ENCODE peak calls at places on chromosome 1, in ten cellular contexts. One of them, this sample, is unnamed.

GRCh38 chr1:34162852-34163766 is 1.9 kb downstream of the CSMD2 start:
- DNase-seq in K562: peak
- DNase-seq in GM12891: peak
- DNase-seq in prostate gland: peak
- DNase-seq in heart left ventricle: peak
- DNase-seq in suprapubic skin: no peak
- DNase-seq in ovary: peak
- DNase-seq in NB4: peak
- DNase-seq in stomach: peak
- DNase-seq in testis: peak
- DNase-seq in this sample: peak

GRCh38 chr1:230308039-230308438 is 118.1 kb downstream of the PGBD5 start:
- DNase-seq in K562: no peak
- DNase-seq in GM12891: no peak
- DNase-seq in prostate gland: peak
- DNase-seq in heart left ventricle: peak
- DNase-seq in suprapubic skin: no peak
- DNase-seq in ovary: peak
- DNase-seq in NB4: no peak
- DNase-seq in stomach: peak
- DNase-seq in testis: peak
- DNase-seq in this sample: peak

GRCh38 chr1:218930000-218930399 is 243.7 kb upstream of the LYPLAL1 start:
- DNase-seq in K562: no peak
- DNase-seq in GM12891: no peak
- DNase-seq in prostate gland: no peak
- DNase-seq in heart left ventricle: no peak
- DNase-seq in suprapubic skin: no peak
- DNase-seq in ovary: no peak
- DNase-seq in NB4: no peak
- DNase-seq in stomach: no peak
- DNase-seq in testis: no peak
- DNase-seq in this sample: no peak

GRCh38 chr1:113660053-113660452 is 99.2 kb downstream of the PHTF1 start:
- DNase-seq in K562: no peak
- DNase-seq in GM12891: no peak
- DNase-seq in prostate gland: no peak
- DNase-seq in heart left ventricle: no peak
- DNase-seq in suprapubic skin: no peak
- DNase-seq in ovary: no peak
- DNase-seq in NB4: no peak
- DNase-seq in stomach: no peak
- DNase-seq in testis: no peak
- DNase-seq in this sample: no peak

GRCh38 chr1:211737115-211738035 is 62.0 kb upstream of the NEK2 start:
- DNase-seq in K562: no peak
- DNase-seq in GM12891: no peak
- DNase-seq in prostate gland: no peak
- DNase-seq in heart left ventricle: no peak
- DNase-seq in suprapubic skin: no peak
- DNase-seq in ovary: no peak
- DNase-seq in NB4: no peak
- DNase-seq in stomach: no peak
- DNase-seq in testis: no peak
- DNase-seq in this sample: no peak

GRCh38 chr1:76176020-76176419 is 101.5 kb downstream of the ST6GALNAC3 start:
- DNase-seq in K562: no peak
- DNase-seq in GM12891: no peak
- DNase-seq in prostate gland: no peak
- DNase-seq in heart left ventricle: no peak
- DNase-seq in suprapubic skin: no peak
- DNase-seq in ovary: no peak
- DNase-seq in NB4: no peak
- DNase-seq in stomach: no peak
- DNase-seq in testis: no peak
- DNase-seq in this sample: no peak

GRCh38 chr1:233112184-233113008 is 162.0 kb downstream of the NTPCR start:
- DNase-seq in K562: no peak
- DNase-seq in GM12891: no peak
- DNase-seq in prostate gland: no peak
- DNase-seq in heart left ventricle: no peak
- DNase-seq in suprapubic skin: no peak
- DNase-seq in ovary: no peak
- DNase-seq in NB4: peak
- DNase-seq in stomach: no peak
- DNase-seq in testis: no peak
- DNase-seq in this sample: no peak

GRCh38 chr1:6967431-6968079 is 182.3 kb downstream of the CAMTA1 start:
- DNase-seq in K562: no peak
- DNase-seq in GM12891: no peak
- DNase-seq in prostate gland: no peak
- DNase-seq in heart left ventricle: no peak
- DNase-seq in suprapubic skin: no peak
- DNase-seq in ovary: no peak
- DNase-seq in NB4: peak
- DNase-seq in stomach: no peak
- DNase-seq in testis: no peak
- DNase-seq in this sample: no peak

GRCh38 chr1:232684331-232685105 is 54.6 kb upstream of the SIPA1L2 start:
- DNase-seq in K562: no peak
- DNase-seq in GM12891: no peak
- DNase-seq in prostate gland: no peak
- DNase-seq in heart left ventricle: no peak
- DNase-seq in suprapubic skin: no peak
- DNase-seq in ovary: no peak
- DNase-seq in NB4: peak
- DNase-seq in stomach: no peak
- DNase-seq in testis: no peak
- DNase-seq in this sample: no peak

GRCh38 chr1:108085628-108086027 is 114.5 kb downstream of the SLC25A24 start:
- DNase-seq in K562: no peak
- DNase-seq in GM12891: no peak
- DNase-seq in prostate gland: no peak
- DNase-seq in heart left ventricle: no peak
- DNase-seq in suprapubic skin: no peak
- DNase-seq in ovary: no peak
- DNase-seq in NB4: no peak
- DNase-seq in stomach: no peak
- DNase-seq in testis: no peak
- DNase-seq in this sample: no peak

GRCh38 chr1:108082006-108082405 is 117.0 kb upstream of the VAV3 start:
- DNase-seq in K562: no peak
- DNase-seq in GM12891: no peak
- DNase-seq in prostate gland: no peak
- DNase-seq in heart left ventricle: no peak
- DNase-seq in suprapubic skin: no peak
- DNase-seq in ovary: no peak
- DNase-seq in NB4: no peak
- DNase-seq in stomach: no peak
- DNase-seq in testis: no peak
- DNase-seq in this sample: no peak

GRCh38 chr1:108082741-108083562 is 117.2 kb downstream of the SLC25A24 start:
- DNase-seq in K562: no peak
- DNase-seq in GM12891: no peak
- DNase-seq in prostate gland: no peak
- DNase-seq in heart left ventricle: no peak
- DNase-seq in suprapubic skin: no peak
- DNase-seq in ovary: no peak
- DNase-seq in NB4: peak
- DNase-seq in stomach: no peak
- DNase-seq in testis: no peak
- DNase-seq in this sample: no peak

GRCh38 chr1:108089482-108089881 is 110.7 kb downstream of the SLC25A24 start:
- DNase-seq in K562: no peak
- DNase-seq in GM12891: no peak
- DNase-seq in prostate gland: no peak
- DNase-seq in heart left ventricle: peak
- DNase-seq in suprapubic skin: no peak
- DNase-seq in ovary: no peak
- DNase-seq in NB4: no peak
- DNase-seq in stomach: no peak
- DNase-seq in testis: no peak
- DNase-seq in this sample: no peak

GRCh38 chr1:108084866-108085477 is 115.2 kb downstream of the SLC25A24 start:
- DNase-seq in K562: no peak
- DNase-seq in GM12891: no peak
- DNase-seq in prostate gland: no peak
- DNase-seq in heart left ventricle: no peak
- DNase-seq in suprapubic skin: no peak
- DNase-seq in ovary: no peak
- DNase-seq in NB4: no peak
- DNase-seq in stomach: no peak
- DNase-seq in testis: no peak
- DNase-seq in this sample: no peak
- TF ChIP-seq POLR2A in K562: no peak
- TF ChIP-seq POLR2A in GM12891: no peak
- TF ChIP-seq POLR2A in prostate gland: no peak
- TF ChIP-seq POLR2A in heart left ventricle: no peak
- TF ChIP-seq POLR2A in suprapubic skin: no peak
- TF ChIP-seq POLR2A in ovary: no peak
- TF ChIP-seq POLR2A in NB4: no peak
- TF ChIP-seq POLR2A in stomach: no peak
- TF ChIP-seq POLR2A in testis: no peak
- TF ChIP-seq POLR2A in this sample: no peak

GRCh38 chr1:246527402-246528088 is 20.5 kb upstream of the SMYD3 start:
- DNase-seq in K562: no peak
- DNase-seq in GM12891: no peak
- DNase-seq in prostate gland: no peak
- DNase-seq in heart left ventricle: no peak
- DNase-seq in suprapubic skin: peak
- DNase-seq in ovary: no peak
- DNase-seq in NB4: peak
- DNase-seq in stomach: no peak
- DNase-seq in testis: no peak
- DNase-seq in this sample: no peak
- TF ChIP-seq POLR2A in K562: no peak
- TF ChIP-seq POLR2A in GM12891: no peak
- TF ChIP-seq POLR2A in prostate gland: no peak
- TF ChIP-seq POLR2A in heart left ventricle: no peak
- TF ChIP-seq POLR2A in suprapubic skin: no peak
- TF ChIP-seq POLR2A in ovary: no peak
- TF ChIP-seq POLR2A in NB4: no peak
- TF ChIP-seq POLR2A in stomach: no peak
- TF ChIP-seq POLR2A in testis: no peak
- TF ChIP-seq POLR2A in this sample: no peak

GRCh38 chr1:227788279-227789041 is 27.0 kb upstream of the PRSS38 start:
- DNase-seq in K562: no peak
- DNase-seq in GM12891: peak
- DNase-seq in prostate gland: no peak
- DNase-seq in heart left ventricle: no peak
- DNase-seq in suprapubic skin: peak
- DNase-seq in ovary: peak
- DNase-seq in NB4: peak
- DNase-seq in stomach: peak
- DNase-seq in testis: no peak
- DNase-seq in this sample: no peak
- TF ChIP-seq POLR2A in K562: no peak
- TF ChIP-seq POLR2A in GM12891: no peak
- TF ChIP-seq POLR2A in prostate gland: peak
- TF ChIP-seq POLR2A in heart left ventricle: no peak
- TF ChIP-seq POLR2A in suprapubic skin: peak
- TF ChIP-seq POLR2A in ovary: no peak
- TF ChIP-seq POLR2A in NB4: no peak
- TF ChIP-seq POLR2A in stomach: no peak
- TF ChIP-seq POLR2A in testis: no peak
- TF ChIP-seq POLR2A in this sample: no peak

GRCh38 chr1:200890027-200890426 is 4.7 kb upstream of the INAVA start:
- DNase-seq in K562: no peak
- DNase-seq in GM12891: no peak
- DNase-seq in prostate gland: no peak
- DNase-seq in heart left ventricle: no peak
- DNase-seq in suprapubic skin: no peak
- DNase-seq in ovary: no peak
- DNase-seq in NB4: no peak
- DNase-seq in stomach: no peak
- DNase-seq in testis: no peak
- DNase-seq in this sample: no peak

GRCh38 chr1:200891774-200892157 is 2.9 kb upstream of the INAVA start:
- DNase-seq in K562: no peak
- DNase-seq in GM12891: peak
- DNase-seq in prostate gland: no peak
- DNase-seq in heart left ventricle: no peak
- DNase-seq in suprapubic skin: no peak
- DNase-seq in ovary: no peak
- DNase-seq in NB4: no peak
- DNase-seq in stomach: no peak
- DNase-seq in testis: no peak
- DNase-seq in this sample: no peak

GRCh38 chr1:200892546-200892945 is 2.2 kb upstream of the INAVA start:
- DNase-seq in K562: no peak
- DNase-seq in GM12891: peak
- DNase-seq in prostate gland: no peak
- DNase-seq in heart left ventricle: no peak
- DNase-seq in suprapubic skin: no peak
- DNase-seq in ovary: no peak
- DNase-seq in NB4: no peak
- DNase-seq in stomach: no peak
- DNase-seq in testis: no peak
- DNase-seq in this sample: no peak

GRCh38 chr1:200889571-200889970 is 5.1 kb upstream of the INAVA start:
- DNase-seq in K562: no peak
- DNase-seq in GM12891: no peak
- DNase-seq in prostate gland: no peak
- DNase-seq in heart left ventricle: no peak
- DNase-seq in suprapubic skin: no peak
- DNase-seq in ovary: no peak
- DNase-seq in NB4: no peak
- DNase-seq in stomach: no peak
- DNase-seq in testis: no peak
- DNase-seq in this sample: no peak

DNA sequence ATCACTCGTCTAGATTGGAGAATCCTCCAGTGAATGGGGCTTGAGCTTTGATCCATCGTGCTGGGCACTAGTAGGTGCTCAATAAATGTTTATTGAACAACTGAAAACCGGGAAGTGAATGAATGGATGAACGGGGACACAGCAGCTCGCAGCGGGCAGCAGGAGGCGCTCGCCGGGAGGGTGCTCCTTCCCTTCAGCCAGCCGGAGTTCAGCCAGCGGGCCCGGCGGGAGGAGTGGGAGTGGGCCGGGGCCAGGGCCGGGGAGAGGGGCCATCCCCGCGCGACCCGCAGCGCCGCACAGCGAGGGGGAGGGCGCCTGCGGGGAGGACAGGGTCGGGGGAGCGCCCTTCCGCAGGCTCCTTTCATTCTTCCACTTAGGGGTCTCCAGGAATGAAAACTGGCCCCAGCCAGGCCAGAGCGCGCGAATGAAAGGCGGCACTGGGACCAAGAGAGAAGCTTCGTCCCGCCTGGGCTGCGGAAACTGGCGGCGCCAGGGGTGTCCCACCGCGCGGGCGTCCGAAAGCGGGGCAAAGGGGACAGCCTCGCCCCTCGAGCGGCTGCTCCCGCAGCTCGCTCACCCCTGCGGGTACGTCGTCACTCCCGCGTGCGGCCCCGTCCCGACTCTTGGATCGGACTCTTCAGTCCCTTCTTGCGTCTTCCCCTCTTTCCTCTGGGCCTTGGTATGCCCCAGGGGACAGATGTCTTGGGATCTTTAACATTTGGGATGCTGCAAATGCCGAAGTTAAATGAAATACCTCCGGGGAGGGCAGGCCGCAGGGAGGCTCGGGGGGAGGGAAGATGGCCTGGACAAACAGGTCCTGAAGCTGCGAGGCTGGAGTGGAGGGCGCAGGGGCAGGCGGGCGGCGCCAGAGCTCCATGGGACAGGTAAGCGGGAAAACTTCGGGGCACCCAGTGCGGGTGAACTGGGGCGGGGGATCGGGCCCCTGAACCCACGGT is 3.6 kb upstream of the INAVA start:
- DNase-seq in K562: no peak
- DNase-seq in GM12891: peak
- DNase-seq in prostate gland: peak
- DNase-seq in heart left ventricle: no peak
- DNase-seq in suprapubic skin: no peak
- DNase-seq in ovary: no peak
- DNase-seq in NB4: no peak
- DNase-seq in stomach: no peak
- DNase-seq in testis: no peak
- DNase-seq in this sample: no peak
- TF ChIP-seq POLR2A in K562: no peak
- TF ChIP-seq POLR2A in GM12891: no peak
- TF ChIP-seq POLR2A in prostate gland: no peak
- TF ChIP-seq POLR2A in heart left ventricle: no peak
- TF ChIP-seq POLR2A in suprapubic skin: no peak
- TF ChIP-seq POLR2A in ovary: no peak
- TF ChIP-seq POLR2A in NB4: no peak
- TF ChIP-seq POLR2A in stomach: no peak
- TF ChIP-seq POLR2A in testis: no peak
- TF ChIP-seq POLR2A in this sample: no peak

This sample was measured in erythroblast.